ENCODE peak calls at places on chromosome 21, in ten cellular contexts. C, K, R, G, N, W, O, H, A and B are unnamed samples.

GRCh38 chr21:35086357-35086756 is 37.3 kb upstream of the RUNX1 start:
- DNase-seq in C (no peak), N (no peak), A (no peak), O (peak), W (no peak), H (no peak), G (no peak), K (no peak), R (no peak), B (no peak)

GRCh38 chr21:45105906-45106485 is 31.6 kb downstream of the ADARB1 start:
- DNase-seq in O (no peak), H (no peak), A (no peak), G (no peak), W (no peak), N (no peak), K (no peak), R (no peak), C (no peak), B (no peak)

GRCh38 chr21:44303490-44303981 is 3.7 kb downstream of the PFKL start:
- DNase-seq in R (no peak), C (no peak), K (peak), G (no peak), N (no peak), A (no peak), W (no peak), O (no peak), H (no peak), B (no peak)

GRCh38 chr21:32603131-32603530 is 9.0 kb downstream of the CFAP298 start:
- DNase-seq in G (no peak), K (no peak), C (no peak), O (no peak), N (no peak), R (no peak), A (no peak), W (no peak), H (no peak), B (no peak)

GRCh38 chr21:44347911-44348451 is 5.4 kb upstream of the TRPM2 start:
- DNase-seq in O (no peak), N (no peak), W (no peak), G (no peak), C (no peak), A (no peak), H (peak), K (no peak), R (no peak), B (no peak)

GRCh38 chr21:45534591-45535331 is 7.5 kb downstream of the SLC19A1 start:
- DNase-seq in A (no peak), N (no peak), R (peak), G (no peak), O (no peak), H (peak), C (no peak), K (no peak), W (no peak), B (no peak)

GRCh38 chr21:45295576-45296365 is 8.1 kb upstream of the POFUT2 start:
- DNase-seq in A (peak), W (no peak), O (peak), C (no peak), N (peak), H (no peak), K (no peak), G (no peak), R (no peak), B (no peak)

GRCh38 chr21:42956824-42957632 is 17.3 kb upstream of the PKNOX1 start:
- DNase-seq in R (no peak), C (no peak), A (no peak), G (no peak), N (no peak), K (no peak), W (no peak), O (no peak), H (no peak), B (no peak)